ENCODE peak calls at places on chromosomes 6 and 20, in four cellular contexts. One of them, this sample, is unnamed.
A peak's percentile ranks its signal among the peaks of the same experiment; 100 is the strongest.

GRCh38 chr6:53235508-53235907 is 86.9 kb upstream of the GCM1 start:
- DNase-seq in GM03348: no peak
- DNase-seq in GM06990: no peak
- DNase-seq in iPS-NIHi11: no peak
- DNase-seq in this sample: no peak

GRCh38 chr20:45893831-45894230 is 2.7 kb downstream of the CTSA start:
- DNase-seq in GM03348: no peak
- DNase-seq in GM06990: no peak
- DNase-seq in iPS-NIHi11: no peak
- DNase-seq in this sample: no peak

GRCh38 chr6:12196326-12196936 is 93.7 kb upstream of the EDN1 start:
- DNase-seq in GM03348: peak; percentile 19
- DNase-seq in GM06990: no peak
- DNase-seq in iPS-NIHi11: no peak
- DNase-seq in this sample: peak; percentile 19

GRCh38 chr20:830011-830521 is 3.4 kb upstream of the FAM110A start:
- DNase-seq in GM03348: no peak
- DNase-seq in GM06990: no peak
- DNase-seq in iPS-NIHi11: no peak
- DNase-seq in this sample: no peak

GRCh38 chr6:115997990-115998585 is 62.6 kb downstream of the FRK start:
- DNase-seq in GM03348: no peak
- DNase-seq in GM06990: no peak
- DNase-seq in iPS-NIHi11: no peak
- DNase-seq in this sample: no peak

GRCh38 chr20:61963885-61964674 is 101.6 kb downstream of the TAF4 start:
- DNase-seq in GM03348: no peak
- DNase-seq in GM06990: no peak
- DNase-seq in iPS-NIHi11: no peak
- DNase-seq in this sample: no peak

GRCh38 chr6:116695398-116695797 is 14.4 kb downstream of the KPNA5 start:
- DNase-seq in GM03348: no peak
- DNase-seq in GM06990: peak; percentile 20
- DNase-seq in iPS-NIHi11: no peak
- DNase-seq in this sample: no peak

GRCh38 chr6:133887478-133887877 is 1.4 kb upstream of the TCF21 start:
- DNase-seq in GM03348: no peak
- DNase-seq in GM06990: no peak
- DNase-seq in iPS-NIHi11: no peak
- DNase-seq in this sample: no peak

GRCh38 chr6:144134737-144135136 is 15.6 kb upstream of the STX11 start:
- DNase-seq in GM03348: no peak
- DNase-seq in GM06990: no peak
- DNase-seq in iPS-NIHi11: no peak
- DNase-seq in this sample: no peak

GRCh38 chr20:34570859-34571306 is 12.4 kb downstream of the MAP1LC3A start:
- DNase-seq in GM03348: no peak
- DNase-seq in GM06990: no peak
- DNase-seq in iPS-NIHi11: no peak
- DNase-seq in this sample: no peak

GRCh38 chr6:34806738-34807453 is 15.0 kb downstream of the BLTP3A start:
- DNase-seq in GM03348: peak; percentile 23
- DNase-seq in GM06990: no peak
- DNase-seq in iPS-NIHi11: no peak
- DNase-seq in this sample: peak; percentile 30

GRCh38 chr20:42708261-42708660 is 481.4 kb downstream of the PTPRT start:
- DNase-seq in GM03348: no peak
- DNase-seq in GM06990: no peak
- DNase-seq in iPS-NIHi11: no peak
- DNase-seq in this sample: no peak

This sample was measured in AG08396.